ENCODE peak calls at places on chromosome 19, in nine cellular contexts. One of them, this sample, is unnamed.

GRCh38 chr19:13102416-13102665 is 317 bp downstream of the LYL1 start:
- DNase-seq in ELR: no peak
- DNase-seq in stimulated activated CD4-positive, alpha-beta T cell treated with anti-CD3 and anti-CD28 coated beads, Interleukin-1b, Interleukin-23, amount 100 ng/mL, for 1 hour: no peak
- DNase-seq in NB4: no peak
- DNase-seq in tibial artery: no peak
- DNase-seq in stimulated activated CD8-positive, alpha-beta memory T cell treated with anti-CD3 and anti-CD28 coated beads, Interleukin-7, amount 100 ng/mL, for 24 hours: no peak
- DNase-seq in right cardiac atrium: no peak
- DNase-seq in tibial nerve: no peak
- DNase-seq in astrocyte of the spinal cord: no peak
- DNase-seq in this sample: no peak

GRCh38 chr19:11047856-11048255 is 41.4 kb upstream of the LDLR start:
- DNase-seq in ELR: no peak
- DNase-seq in stimulated activated CD4-positive, alpha-beta T cell treated with anti-CD3 and anti-CD28 coated beads, Interleukin-1b, Interleukin-23, amount 100 ng/mL, for 1 hour: no peak
- DNase-seq in NB4: no peak
- DNase-seq in tibial artery: no peak
- DNase-seq in stimulated activated CD8-positive, alpha-beta memory T cell treated with anti-CD3 and anti-CD28 coated beads, Interleukin-7, amount 100 ng/mL, for 24 hours: no peak
- DNase-seq in right cardiac atrium: no peak
- DNase-seq in tibial nerve: no peak
- DNase-seq in astrocyte of the spinal cord: no peak
- DNase-seq in this sample: peak; percentile 28

GRCh38 chr19:3670796-3671679 is 29.2 kb downstream of the PIP5K1C start:
- DNase-seq in ELR: peak; percentile 73
- DNase-seq in stimulated activated CD4-positive, alpha-beta T cell treated with anti-CD3 and anti-CD28 coated beads, Interleukin-1b, Interleukin-23, amount 100 ng/mL, for 1 hour: no peak
- DNase-seq in NB4: no peak
- DNase-seq in tibial artery: peak; percentile 97
- DNase-seq in stimulated activated CD8-positive, alpha-beta memory T cell treated with anti-CD3 and anti-CD28 coated beads, Interleukin-7, amount 100 ng/mL, for 24 hours: peak; percentile 31
- DNase-seq in right cardiac atrium: peak; percentile 95
- DNase-seq in tibial nerve: peak; percentile 74
- DNase-seq in astrocyte of the spinal cord: peak; percentile 63
- DNase-seq in this sample: no peak

GRCh38 chr19:35284153-35285140 is 2.1 kb downstream of the HAMP start:
- DNase-seq in ELR: no peak
- DNase-seq in stimulated activated CD4-positive, alpha-beta T cell treated with anti-CD3 and anti-CD28 coated beads, Interleukin-1b, Interleukin-23, amount 100 ng/mL, for 1 hour: no peak
- DNase-seq in NB4: no peak
- DNase-seq in tibial artery: no peak
- DNase-seq in stimulated activated CD8-positive, alpha-beta memory T cell treated with anti-CD3 and anti-CD28 coated beads, Interleukin-7, amount 100 ng/mL, for 24 hours: no peak
- DNase-seq in right cardiac atrium: no peak
- DNase-seq in tibial nerve: no peak
- DNase-seq in astrocyte of the spinal cord: no peak
- DNase-seq in this sample: no peak

GRCh38 chr19:49890349-49891311 is 6.1 kb downstream of the IL4I1 start:
- DNase-seq in ELR: no peak
- DNase-seq in stimulated activated CD4-positive, alpha-beta T cell treated with anti-CD3 and anti-CD28 coated beads, Interleukin-1b, Interleukin-23, amount 100 ng/mL, for 1 hour: peak; percentile 59
- DNase-seq in NB4: no peak
- DNase-seq in tibial artery: no peak
- DNase-seq in stimulated activated CD8-positive, alpha-beta memory T cell treated with anti-CD3 and anti-CD28 coated beads, Interleukin-7, amount 100 ng/mL, for 24 hours: peak; percentile 37
- DNase-seq in right cardiac atrium: peak; percentile 75
- DNase-seq in tibial nerve: no peak
- DNase-seq in astrocyte of the spinal cord: no peak
- DNase-seq in this sample: no peak

GRCh38 chr19:41792513-41793413 is 3.6 kb upstream of the CEACAM3 start:
- DNase-seq in ELR: peak; percentile 49
- DNase-seq in stimulated activated CD4-positive, alpha-beta T cell treated with anti-CD3 and anti-CD28 coated beads, Interleukin-1b, Interleukin-23, amount 100 ng/mL, for 1 hour: peak; percentile 33
- DNase-seq in NB4: peak; percentile 56
- DNase-seq in tibial artery: no peak
- DNase-seq in stimulated activated CD8-positive, alpha-beta memory T cell treated with anti-CD3 and anti-CD28 coated beads, Interleukin-7, amount 100 ng/mL, for 24 hours: peak; percentile 17
- DNase-seq in right cardiac atrium: peak; percentile 78
- DNase-seq in tibial nerve: no peak
- DNase-seq in astrocyte of the spinal cord: peak; percentile 36
- DNase-seq in this sample: peak; percentile 19

GRCh38 chr19:13089139-13089856 is 13.4 kb downstream of the LYL1 start:
- DNase-seq in ELR: peak; percentile 64
- DNase-seq in stimulated activated CD4-positive, alpha-beta T cell treated with anti-CD3 and anti-CD28 coated beads, Interleukin-1b, Interleukin-23, amount 100 ng/mL, for 1 hour: no peak
- DNase-seq in NB4: no peak
- DNase-seq in tibial artery: no peak
- DNase-seq in stimulated activated CD8-positive, alpha-beta memory T cell treated with anti-CD3 and anti-CD28 coated beads, Interleukin-7, amount 100 ng/mL, for 24 hours: no peak
- DNase-seq in right cardiac atrium: peak; percentile 47
- DNase-seq in tibial nerve: no peak
- DNase-seq in astrocyte of the spinal cord: no peak
- DNase-seq in this sample: no peak

GRCh38 chr19:35373492-35373891 is 2.6 kb downstream of the GPR42 start:
- DNase-seq in ELR: no peak
- DNase-seq in stimulated activated CD4-positive, alpha-beta T cell treated with anti-CD3 and anti-CD28 coated beads, Interleukin-1b, Interleukin-23, amount 100 ng/mL, for 1 hour: no peak
- DNase-seq in NB4: no peak
- DNase-seq in tibial artery: no peak
- DNase-seq in stimulated activated CD8-positive, alpha-beta memory T cell treated with anti-CD3 and anti-CD28 coated beads, Interleukin-7, amount 100 ng/mL, for 24 hours: no peak
- DNase-seq in right cardiac atrium: no peak
- DNase-seq in tibial nerve: no peak
- DNase-seq in astrocyte of the spinal cord: no peak
- DNase-seq in this sample: no peak

GRCh38 chr19:51164215-51164614 is 22.1 kb downstream of the SIGLEC7 start:
- DNase-seq in ELR: no peak
- DNase-seq in stimulated activated CD4-positive, alpha-beta T cell treated with anti-CD3 and anti-CD28 coated beads, Interleukin-1b, Interleukin-23, amount 100 ng/mL, for 1 hour: no peak
- DNase-seq in NB4: no peak
- DNase-seq in tibial artery: no peak
- DNase-seq in stimulated activated CD8-positive, alpha-beta memory T cell treated with anti-CD3 and anti-CD28 coated beads, Interleukin-7, amount 100 ng/mL, for 24 hours: no peak
- DNase-seq in right cardiac atrium: no peak
- DNase-seq in tibial nerve: no peak
- DNase-seq in astrocyte of the spinal cord: no peak
- DNase-seq in this sample: no peak

GRCh38 chr19:44777715-44778347 is at the start of gene CBLC:
- DNase-seq in ELR: no peak
- DNase-seq in stimulated activated CD4-positive, alpha-beta T cell treated with anti-CD3 and anti-CD28 coated beads, Interleukin-1b, Interleukin-23, amount 100 ng/mL, for 1 hour: no peak
- DNase-seq in NB4: no peak
- DNase-seq in tibial artery: no peak
- DNase-seq in stimulated activated CD8-positive, alpha-beta memory T cell treated with anti-CD3 and anti-CD28 coated beads, Interleukin-7, amount 100 ng/mL, for 24 hours: no peak
- DNase-seq in right cardiac atrium: peak; percentile 50
- DNase-seq in tibial nerve: no peak
- DNase-seq in astrocyte of the spinal cord: no peak
- DNase-seq in this sample: no peak

GRCh38 chr19:5686326-5686646 is 3.8 kb upstream of the RPL36 start:
- DNase-seq in ELR: no peak
- DNase-seq in stimulated activated CD4-positive, alpha-beta T cell treated with anti-CD3 and anti-CD28 coated beads, Interleukin-1b, Interleukin-23, amount 100 ng/mL, for 1 hour: no peak
- DNase-seq in NB4: no peak
- DNase-seq in tibial artery: no peak
- DNase-seq in stimulated activated CD8-positive, alpha-beta memory T cell treated with anti-CD3 and anti-CD28 coated beads, Interleukin-7, amount 100 ng/mL, for 24 hours: no peak
- DNase-seq in right cardiac atrium: no peak
- DNase-seq in tibial nerve: no peak
- DNase-seq in astrocyte of the spinal cord: no peak
- DNase-seq in this sample: no peak

GRCh38 chr19:47124937-47125668 is 5.5 kb upstream of the SAE1 start:
- DNase-seq in ELR: peak; percentile 85
- DNase-seq in stimulated activated CD4-positive, alpha-beta T cell treated with anti-CD3 and anti-CD28 coated beads, Interleukin-1b, Interleukin-23, amount 100 ng/mL, for 1 hour: no peak
- DNase-seq in NB4: peak; percentile 90
- DNase-seq in tibial artery: no peak
- DNase-seq in stimulated activated CD8-positive, alpha-beta memory T cell treated with anti-CD3 and anti-CD28 coated beads, Interleukin-7, amount 100 ng/mL, for 24 hours: no peak
- DNase-seq in right cardiac atrium: no peak
- DNase-seq in tibial nerve: no peak
- DNase-seq in astrocyte of the spinal cord: peak; percentile 71
- DNase-seq in this sample: peak; percentile 69

GRCh38 chr19:39147480-39147879 is 21.9 kb downstream of the PAK4 start:
- DNase-seq in ELR: no peak
- DNase-seq in stimulated activated CD4-positive, alpha-beta T cell treated with anti-CD3 and anti-CD28 coated beads, Interleukin-1b, Interleukin-23, amount 100 ng/mL, for 1 hour: no peak
- DNase-seq in NB4: no peak
- DNase-seq in tibial artery: no peak
- DNase-seq in stimulated activated CD8-positive, alpha-beta memory T cell treated with anti-CD3 and anti-CD28 coated beads, Interleukin-7, amount 100 ng/mL, for 24 hours: no peak
- DNase-seq in right cardiac atrium: no peak
- DNase-seq in tibial nerve: no peak
- DNase-seq in astrocyte of the spinal cord: no peak
- DNase-seq in this sample: no peak

GRCh38 chr19:46731007-46731501 is 14.1 kb upstream of the PRKD2 start:
- DNase-seq in ELR: peak; percentile 98
- DNase-seq in stimulated activated CD4-positive, alpha-beta T cell treated with anti-CD3 and anti-CD28 coated beads, Interleukin-1b, Interleukin-23, amount 100 ng/mL, for 1 hour: no peak
- DNase-seq in NB4: peak; percentile 100
- DNase-seq in tibial artery: no peak
- DNase-seq in stimulated activated CD8-positive, alpha-beta memory T cell treated with anti-CD3 and anti-CD28 coated beads, Interleukin-7, amount 100 ng/mL, for 24 hours: no peak
- DNase-seq in right cardiac atrium: peak; percentile 70
- DNase-seq in tibial nerve: no peak
- DNase-seq in astrocyte of the spinal cord: peak; percentile 94
- DNase-seq in this sample: peak; percentile 89